ENCODE peak calls at places on chromosomes 16 and 17, in ten cellular contexts. S, B, T, X, Z, O, Y, C, M and P are unnamed samples.

GRCh38 chr16:81841709-81842108 is 62.6 kb downstream of the PLCG2 start:
- DNase-seq in S (no peak), B (no peak), T (no peak), X (no peak), Z (no peak), O (no peak), Y (no peak), C (no peak), M (no peak), P (no peak)

GRCh38 chr17:2400474-2400866 is 390 bp downstream of the MNT start:
- DNase-seq in S (peak), B (no peak), T (peak), X (no peak), Z (no peak), O (no peak), Y (peak), C (no peak), M (peak), P (peak)

GRCh38 chr16:81996664-81997529 is 14.4 kb downstream of the SDR42E1 start:
- DNase-seq in S (no peak), B (no peak), T (no peak), X (peak), Z (no peak), O (peak), Y (peak), C (no peak), M (no peak), P (no peak)

GRCh38 chr17:50196826-50197225 is 4.6 kb downstream of the COL1A1 start:
- DNase-seq in S (no peak), B (no peak), T (no peak), X (no peak), Z (no peak), O (no peak), Y (no peak), C (no peak), M (no peak), P (no peak)

GRCh38 chr16:12086861-12087260 is 110.3 kb downstream of the SNX29 start:
- DNase-seq in S (no peak), B (no peak), T (no peak), X (no peak), Z (no peak), O (no peak), Y (no peak), C (no peak), M (no peak), P (no peak)

GRCh38 chr16:67641779-67642708 is 2.9 kb upstream of the CARMIL2 start:
- DNase-seq in S (no peak), B (no peak), T (no peak), X (peak), Z (no peak), O (peak), Y (no peak), C (peak), M (no peak), P (no peak)

GRCh38 chr17:80901319-80901718 is 90.3 kb upstream of the CHMP6 start:
- DNase-seq in S (no peak), B (no peak), T (no peak), X (no peak), Z (no peak), O (no peak), Y (no peak), C (no peak), M (no peak), P (no peak)

GRCh38 chr17:79929257-79930076 is 90.2 kb upstream of the CBX4 start:
- DNase-seq in S (no peak), B (no peak), T (no peak), X (no peak), Z (no peak), O (no peak), Y (no peak), C (no peak), M (no peak), P (no peak)

GRCh38 chr17:55710410-55710809 is 12.3 kb downstream of the TMEM100 start:
- DNase-seq in S (no peak), B (no peak), T (no peak), X (no peak), Z (no peak), O (no peak), Y (no peak), C (no peak), M (no peak), P (no peak)